ENCODE peak calls at places on chromosome 16, in nine cellular contexts. Y is IMR-90; H is cardiac muscle cell; N is prostate gland; T is colonic mucosa; V is CD8-positive, alpha-beta T cell; X is suprapubic skin; Z is upper lobe of right lung; S is PC-9. C is an unnamed sample.

GRCh38 chr16:73179671-73180370 is 131.9 kb upstream of the ZFHX3 start:
- DNase-seq in Y (no peak), H (no peak), N (no peak), T (no peak), V (no peak), X (no peak), Z (no peak), S (no peak), C (no peak)

GRCh38 chr16:86048882-86049585 is 150.1 kb downstream of the IRF8 start:
- DNase-seq in Y (no peak), H (no peak), N (no peak), T (no peak), V (no peak), X (no peak), Z (peak; percentile 41), S (no peak), C (no peak)

GRCh38 chr16:1708768-1709180 is 2.8 kb downstream of the MAPK8IP3 start:
- DNase-seq in Y (peak; percentile 86), H (peak; percentile 70), N (no peak), T (no peak), V (no peak), X (no peak), Z (no peak), S (no peak), C (no peak)

GRCh38 chr16:64983983-64984382 is 137.9 kb downstream of the CDH11 start:
- DNase-seq in Y (peak; percentile 89), H (peak; percentile 87), N (no peak), T (peak; percentile 26), V (no peak), X (no peak), Z (no peak), S (no peak), C (no peak)

GRCh38 chr16:74984194-74984669 is 691 bp downstream of the WDR59 start:
- DNase-seq in Y (peak; percentile 34), H (no peak), N (no peak), T (no peak), V (no peak), X (no peak), Z (no peak), S (no peak), C (no peak)

GRCh38 chr16:3957344-3957980 is 76.9 kb upstream of the CREBBP start:
- DNase-seq in Y (no peak), H (no peak), N (no peak), T (no peak), V (no peak), X (no peak), Z (no peak), S (no peak), C (no peak)

GRCh38 chr16:80463303-80463702 is 77.5 kb upstream of the DYNLRB2 start:
- DNase-seq in Y (no peak), H (no peak), N (no peak), T (no peak), V (no peak), X (no peak), Z (no peak), S (no peak), C (no peak)

GRCh38 chr16:49652441-49653175 is 203.3 kb downstream of the ZNF423 start:
- DNase-seq in Y (no peak), H (no peak), N (no peak), T (peak; percentile 26), V (no peak), X (no peak), Z (no peak), S (no peak), C (peak; percentile 56)

GRCh38 chr16:86490859-86491642 is 19.3 kb upstream of the FOXF1 start:
- DNase-seq in Y (peak; percentile 52), H (no peak), N (no peak), T (no peak), V (no peak), X (no peak), Z (no peak), S (no peak), C (no peak)

GRCh38 chr16:24936151-24936550 is 79.0 kb downstream of the ARHGAP17 start:
- DNase-seq in Y (peak; percentile 6), H (no peak), N (no peak), T (no peak), V (no peak), X (no peak), Z (no peak), S (no peak), C (no peak)

GRCh38 chr16:78002915-78003538 is 19.3 kb upstream of the CLEC3A start:
- DNase-seq in Y (peak; percentile 90), H (peak; percentile 85), N (peak; percentile 64), T (peak; percentile 87), V (peak; percentile 42), X (peak; percentile 89), Z (peak; percentile 86), S (peak; percentile 57), C (peak; percentile 85)

GRCh38 chr16:27326738-27327585 is 13.2 kb downstream of the IL4R start:
- DNase-seq in Y (peak; percentile 97), H (peak; percentile 84), N (peak; percentile 66), T (peak; percentile 64), V (peak; percentile 25), X (peak; percentile 90), Z (peak; percentile 88), S (peak; percentile 99), C (peak; percentile 69)

GRCh38 chr16:8572919-8573724 is 17.2 kb downstream of the TMEM114 start:
- DNase-seq in Y (peak; percentile 37), H (peak; percentile 41), N (no peak), T (no peak), V (no peak), X (no peak), Z (no peak), S (no peak), C (no peak)

GRCh38 chr16:60120586-60120985 is 1386.5 kb upstream of the GOT2 start:
- DNase-seq in Y (no peak), H (no peak), N (no peak), T (no peak), V (no peak), X (no peak), Z (no peak), S (no peak), C (no peak)

GRCh38 chr16:87974190-87974589 is 23.0 kb downstream of the BANP start:
- DNase-seq in Y (no peak), H (no peak), N (no peak), T (no peak), V (no peak), X (no peak), Z (no peak), S (no peak), C (no peak)

GRCh38 chr16:87971933-87972332 is 20.7 kb downstream of the BANP start:
- DNase-seq in Y (no peak), H (peak; percentile 12), N (no peak), T (no peak), V (no peak), X (no peak), Z (no peak), S (no peak), C (no peak)

GRCh38 chr16:87970206-87970605 is 19.0 kb downstream of the BANP start:
- DNase-seq in Y (peak; percentile 69), H (no peak), N (no peak), T (no peak), V (no peak), X (no peak), Z (no peak), S (no peak), C (no peak)

GRCh38 chr16:87978127-87978526 is 26.9 kb downstream of the BANP start:
- DNase-seq in Y (no peak), H (no peak), N (no peak), T (no peak), V (no peak), X (no peak), Z (no peak), S (no peak), C (no peak)

DNA sequence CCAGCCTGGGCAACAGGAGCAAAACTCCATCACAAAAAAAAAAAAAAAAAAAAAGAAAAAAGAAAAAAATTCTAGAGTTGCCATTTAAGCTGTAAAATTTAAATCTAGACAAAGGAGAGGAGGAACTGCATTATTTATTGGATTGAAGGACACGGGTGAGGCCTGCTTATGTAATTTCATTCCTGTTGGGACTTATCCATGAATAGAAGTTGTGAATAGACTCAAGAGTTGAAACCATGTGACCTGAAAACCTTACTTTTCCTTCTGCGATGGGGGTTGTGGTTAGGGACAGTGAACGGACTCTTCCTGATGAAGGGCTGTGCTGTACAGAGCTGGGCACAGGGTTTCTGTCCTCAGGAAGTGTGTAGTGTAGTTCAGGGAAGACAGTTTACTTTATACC is 22.5 kb downstream of the BANP start:
- DNase-seq in Y (no peak), H (no peak), N (no peak), T (no peak), V (no peak), X (no peak), Z (no peak), S (no peak), C (no peak)
- H3K4me1 ChIP-seq in Y (peaks cover 11% of the 10 kb centered on the region), H (no peaks in the 10 kb centered on the region), N (no peaks in the 10 kb centered on the region), T (no peaks in the 10 kb centered on the region), V (no peaks in the 10 kb centered on the region), X (peaks cover 3% of the 10 kb centered on the region), Z (peaks cover 6% of the 10 kb centered on the region), S (no peaks in the 10 kb centered on the region), C (no peaks in the 10 kb centered on the region)

GRCh38 chr16:20905576-20905975 is 5.0 kb downstream of the LYRM1 start:
- DNase-seq in Y (peak; percentile 16), H (no peak), N (no peak), T (no peak), V (no peak), X (no peak), Z (no peak), S (no peak), C (no peak)

GRCh38 chr16:20903116-20903888 is 2.7 kb downstream of the LYRM1 start:
- DNase-seq in Y (no peak), H (no peak), N (no peak), T (no peak), V (no peak), X (no peak), Z (no peak), S (no peak), C (no peak)

GRCh38 chr16:20906225-20906870 is 5.8 kb downstream of the LYRM1 start:
- DNase-seq in Y (peak; percentile 85), H (no peak), N (no peak), T (no peak), V (no peak), X (no peak), Z (no peak), S (peak; percentile 96), C (no peak)

GRCh38 chr16:20903889-20904506 is 3.4 kb downstream of the LYRM1 start:
- DNase-seq in Y (no peak), H (no peak), N (no peak), T (no peak), V (no peak), X (no peak), Z (no peak), S (no peak), C (no peak)

GRCh38 chr16:20904507-20905079 is 4.0 kb downstream of the LYRM1 start:
- DNase-seq in Y (peak; percentile 60), H (no peak), N (peak; percentile 21), T (no peak), V (no peak), X (no peak), Z (no peak), S (peak; percentile 93), C (no peak)
- H3K4me3 ChIP-seq in Y (no peak overlapping the region), H (no peak overlapping the region), N (no peak overlapping the region), T (no peak overlapping the region), V (no peak overlapping the region), X (no peak overlapping the region), Z (no peak overlapping the region), S (peak overlapping the region; percentile 25), C (no peak overlapping the region)

GRCh38 chr16:28822520-28823290 is at the start of gene ATXN2L:
- DNase-seq in Y (peak; percentile 96), H (peak; percentile 96), N (peak; percentile 89), T (peak; percentile 92), V (peak; percentile 89), X (peak; percentile 96), Z (peak; percentile 98), S (peak; percentile 83), C (peak; percentile 94)
- TF ChIP-seq CTCF in Y (peak; percentile 20), H (no peak), N (no peak), T (no peak), V (no peak), X (no peak), Z (no peak), S (no peak), C (no peak)

GRCh38 chr16:17303101-17303500 is 167.7 kb downstream of the XYLT1 start:
- DNase-seq in Y (no peak), H (no peak), N (no peak), T (peak; percentile 66), V (no peak), X (no peak), Z (no peak), S (no peak), C (peak; percentile 50)
- H3K4me1 ChIP-seq in Y (no peaks in the 10 kb centered on the region), H (peaks cover 16% of the 10 kb centered on the region), N (peaks cover 19% of the 10 kb centered on the region), T (peaks cover 12% of the 10 kb centered on the region), V (peaks cover 27% of the 10 kb centered on the region), X (peaks cover 43% of the 10 kb centered on the region), Z (peaks cover 25% of the 10 kb centered on the region), S (no peaks in the 10 kb centered on the region), C (peaks cover 40% of the 10 kb centered on the region)